ENCODE peak calls at places on chromosomes 6 and 20, in six cellular contexts. U, H, S, Z, X and J are unnamed samples.

GRCh38 chr6:122789078-122789861 is at the start of gene SMPDL3A:
- DNase-seq in U (peak), H (peak), S (no peak), Z (peak), X (peak), J (peak)

GRCh38 chr6:149359439-149359838 is 40.6 kb upstream of the SUMO4 start:
- DNase-seq in U (peak), H (no peak), S (no peak), Z (no peak), X (no peak), J (no peak)

GRCh38 chr6:152948150-152948768 is 34.6 kb downstream of the FBXO5 start:
- DNase-seq in U (peak), H (peak), S (no peak), Z (peak), X (no peak), J (peak)

GRCh38 chr20:44354979-44355502 is 458 bp upstream of the HNF4A start:
- DNase-seq in U (no peak), H (no peak), S (no peak), Z (no peak), X (no peak), J (no peak)

GRCh38 chr20:14922503-14923267 is 585.3 kb upstream of the FLRT3 start:
- DNase-seq in U (no peak), H (no peak), S (no peak), Z (no peak), X (no peak), J (no peak)

GRCh38 chr6:95846652-95847051 is 169.1 kb upstream of the FUT9 start:
- DNase-seq in U (no peak), H (no peak), S (no peak), Z (no peak), X (no peak), J (no peak)

GRCh38 chr6:23642849-23643248 is 483.2 kb upstream of the NRSN1 start:
- DNase-seq in U (no peak), H (no peak), S (no peak), Z (no peak), X (no peak), J (no peak)

GRCh38 chr6:138844203-138844602 is 48.3 kb downstream of the ECT2L start:
- DNase-seq in U (no peak), H (peak), S (no peak), Z (no peak), X (peak), J (peak)

GRCh38 chr6:69973763-69974162 is 107.4 kb downstream of the COL19A1 start:
- DNase-seq in U (no peak), H (no peak), S (no peak), Z (no peak), X (no peak), J (no peak)

GRCh38 chr20:11168026-11168425 is 494.2 kb upstream of the JAG1 start:
- DNase-seq in U (no peak), H (no peak), S (no peak), Z (peak), X (no peak), J (no peak)

GRCh38 chr6:29641430-29642213 is 8.6 kb upstream of the GABBR1 start:
- DNase-seq in U (peak), H (no peak), S (no peak), Z (no peak), X (no peak), J (no peak)

GRCh38 chr6:150191809-150192208 is 49.0 kb downstream of the PPP1R14C start:
- DNase-seq in U (no peak), H (no peak), S (no peak), Z (peak), X (no peak), J (no peak)

GRCh38 chr20:39775110-39775509 is 813.0 kb downstream of the DHX35 start:
- DNase-seq in U (no peak), H (peak), S (no peak), Z (peak), X (no peak), J (peak)

GRCh38 chr6:127026247-127026646 is 92.2 kb upstream of the RSPO3 start:
- DNase-seq in U (no peak), H (no peak), S (no peak), Z (peak), X (no peak), J (no peak)

GRCh38 chr6:90537723-90538407 is 49.0 kb downstream of the MAP3K7 start:
- DNase-seq in U (peak), H (no peak), S (no peak), Z (no peak), X (no peak), J (no peak)

GRCh38 chr20:59043698-59044097 is 1.1 kb upstream of the PRELID3B start:
- DNase-seq in U (peak), H (no peak), S (no peak), Z (no peak), X (no peak), J (no peak)

GRCh38 chr20:45407067-45407745 is 883 bp upstream of the DBNDD2 start:
- DNase-seq in U (no peak), H (no peak), S (no peak), Z (peak), X (peak), J (no peak)

GRCh38 chr6:165002866-165003265 is 306.5 kb downstream of the C6orf118 start:
- DNase-seq in U (no peak), H (no peak), S (no peak), Z (no peak), X (no peak), J (no peak)

GRCh38 chr20:4534315-4534714 is 187.4 kb upstream of the PRND start:
- DNase-seq in U (no peak), H (no peak), S (no peak), Z (no peak), X (no peak), J (no peak)

GRCh38 chr20:48706116-48706656 is 121.6 kb downstream of the PREX1 start:
- DNase-seq in U (no peak), H (no peak), S (no peak), Z (no peak), X (no peak), J (no peak)

GRCh38 chr6:147852772-147853171 is 344.3 kb downstream of the SAMD5 start:
- DNase-seq in U (no peak), H (no peak), S (no peak), Z (no peak), X (no peak), J (no peak)

GRCh38 chr6:158914923-158915322 is 85.1 kb downstream of the RSPH3 start:
- DNase-seq in U (no peak), H (no peak), S (no peak), Z (no peak), X (no peak), J (no peak)